ENCODE peak calls at places on chromosomes 12 and 14, in four cellular contexts. One of them, this sample, is unnamed.

GRCh38 chr14:92589213-92589852 is 75.8 kb downstream of the RIN3 start:
- DNase-seq in dorsolateral prefrontal cortex: peak; percentile 2
- DNase-seq in endothelial cell: no peak
- DNase-seq in posterior vena cava: no peak
- DNase-seq in this sample: no peak

GRCh38 chr12:57452937-57453509 is 2.1 kb upstream of the INHBE start:
- DNase-seq in posterior vena cava: peak; percentile 93
- DNase-seq in endothelial cell: peak; percentile 88
- DNase-seq in dorsolateral prefrontal cortex: peak; percentile 86
- DNase-seq in this sample: no peak

GRCh38 chr14:100129161-100129589 is 30.3 kb downstream of the DEGS2 start:
- DNase-seq in endothelial cell: no peak
- DNase-seq in dorsolateral prefrontal cortex: no peak
- DNase-seq in posterior vena cava: no peak
- DNase-seq in this sample: no peak

GRCh38 chr12:45887544-45887943 is 102.8 kb downstream of the SCAF11 start:
- DNase-seq in dorsolateral prefrontal cortex: no peak
- DNase-seq in posterior vena cava: no peak
- DNase-seq in endothelial cell: no peak
- DNase-seq in this sample: no peak

GRCh38 chr12:83818888-83819287 is 1093.7 kb downstream of the SLC6A15 start:
- DNase-seq in dorsolateral prefrontal cortex: no peak
- DNase-seq in posterior vena cava: peak; percentile 83
- DNase-seq in endothelial cell: no peak
- DNase-seq in this sample: no peak

GRCh38 chr12:63917864-63918742 is 73.6 kb downstream of the SRGAP1 start:
- DNase-seq in posterior vena cava: no peak
- DNase-seq in endothelial cell: no peak
- DNase-seq in dorsolateral prefrontal cortex: no peak
- DNase-seq in this sample: no peak

GRCh38 chr14:33567736-33568124 is 383.1 kb downstream of the EGLN3 start:
- DNase-seq in dorsolateral prefrontal cortex: no peak
- DNase-seq in posterior vena cava: no peak
- DNase-seq in endothelial cell: no peak
- DNase-seq in this sample: no peak

GRCh38 chr14:59305836-59306555 is 117.5 kb downstream of the DAAM1 start:
- DNase-seq in posterior vena cava: no peak
- DNase-seq in dorsolateral prefrontal cortex: no peak
- DNase-seq in endothelial cell: no peak
- DNase-seq in this sample: no peak

GRCh38 chr14:90661881-90662280 is 154.3 kb downstream of the TTC7B start:
- DNase-seq in endothelial cell: no peak
- DNase-seq in posterior vena cava: no peak
- DNase-seq in dorsolateral prefrontal cortex: no peak
- DNase-seq in this sample: no peak

GRCh38 chr14:74835607-74836250 is 40.2 kb downstream of the PROX2 start:
- DNase-seq in endothelial cell: no peak
- DNase-seq in dorsolateral prefrontal cortex: no peak
- DNase-seq in posterior vena cava: no peak
- DNase-seq in this sample: no peak

GRCh38 chr12:127770123-127770522 is 496.8 kb upstream of the TMEM132C start:
- DNase-seq in endothelial cell: no peak
- DNase-seq in dorsolateral prefrontal cortex: no peak
- DNase-seq in posterior vena cava: no peak
- DNase-seq in this sample: no peak

GRCh38 chr14:69612014-69612758 is 790 bp downstream of the SUSD6 start:
- DNase-seq in dorsolateral prefrontal cortex: no peak
- DNase-seq in endothelial cell: peak; percentile 39
- DNase-seq in posterior vena cava: no peak
- DNase-seq in this sample: no peak

GRCh38 chr12:67434653-67435375 is 165.7 kb downstream of the CAND1 start:
- DNase-seq in posterior vena cava: no peak
- DNase-seq in endothelial cell: no peak
- DNase-seq in dorsolateral prefrontal cortex: no peak
- DNase-seq in this sample: no peak